ENCODE peak calls at places on chromosomes 5 and 9, in four cellular contexts. E, L, D and H are unnamed samples.

GRCh38 chr9:84710701-84711397 is 41.3 kb downstream of the NTRK2 start:
- DNase-seq in E (no peak), L (no peak), D (no peak), H (no peak)

GRCh38 chr9:125233678-125234077 is 7.5 kb downstream of the HSPA5 start:
- DNase-seq in E (no peak), L (no peak), D (no peak), H (no peak)

GRCh38 chr5:15425802-15426201 is 74.2 kb upstream of the FBXL7 start:
- DNase-seq in E (no peak), L (no peak), D (no peak), H (no peak)

GRCh38 chr9:137037035-137037434 is 5.1 kb upstream of the FUT7 start:
- DNase-seq in E (no peak), L (no peak), D (no peak), H (no peak)

GRCh38 chr9:88998506-88998905 is 7.2 kb downstream of the S1PR3 start:
- DNase-seq in E (no peak), L (no peak), D (no peak), H (no peak)

GRCh38 chr9:135559606-135560005 is 1.9 kb upstream of the PAEP start:
- DNase-seq in E (no peak), L (no peak), D (no peak), H (no peak)

GRCh38 chr5:1211701-1212100 is 10.3 kb downstream of the SLC6A19 start:
- DNase-seq in E (no peak), L (no peak), D (no peak), H (no peak)

GRCh38 chr5:139131881-139132480 is 66.2 kb downstream of the SIL1 start:
- DNase-seq in E (no peak), L (no peak), D (no peak), H (peak; percentile 34)

GRCh38 chr5:135660826-135661555 is 82.2 kb upstream of the CXCL14 start:
- DNase-seq in E (no peak), L (no peak), D (no peak), H (no peak)

GRCh38 chr5:43040287-43041098 is at the start of gene ANXA2R:
- DNase-seq in E (peak; percentile 94), L (peak; percentile 95), D (peak; percentile 89), H (peak; percentile 93)

GRCh38 chr5:32147236-32147635 is 26.9 kb downstream of the GOLPH3 start:
- DNase-seq in E (no peak), L (no peak), D (no peak), H (no peak)

GRCh38 chr5:139650031-139650688 is 2.0 kb downstream of the CXXC5 start:
- DNase-seq in E (peak; percentile 46), L (peak; percentile 22), D (no peak), H (peak; percentile 47)

GRCh38 chr5:78816143-78816765 is 167.7 kb upstream of the LHFPL2 start:
- DNase-seq in E (no peak), L (no peak), D (no peak), H (no peak)